ENCODE peak calls at places on chromosomes 3 and 15, in five cellular contexts. R, I, Y, Z and S are unnamed samples.

GRCh38 chr3:194255252-194256039 is 95.7 kb downstream of the CPN2 start:
- DNase-seq in R (no peak), Y (no peak), I (no peak), Z (no peak), S (peak)

GRCh38 chr3:57557088-57557537 is 1.0 kb downstream of the PDE12 start:
- DNase-seq in I (no peak), Z (no peak), Y (peak), R (peak), S (peak)

GRCh38 chr15:91263632-91264477 is 163.8 kb downstream of the SV2B start:
- DNase-seq in R (peak), I (peak), Y (peak), Z (no peak), S (no peak)

GRCh38 chr3:156448300-156448699 is 106.6 kb downstream of the SSR3 start:
- DNase-seq in I (no peak), Y (peak), Z (no peak), R (peak), S (peak)

GRCh38 chr15:42832577-42832976 is 88.0 kb downstream of the TTBK2 start:
- DNase-seq in Z (no peak), R (peak), I (no peak), Y (peak), S (peak)

GRCh38 chr3:184635774-184636173 is 74.2 kb downstream of the EPHB3 start:
- DNase-seq in I (no peak), R (no peak), Y (no peak), Z (no peak), S (no peak)

GRCh38 chr3:178561239-178561638 is 25.0 kb downstream of the KCNMB2 start:
- DNase-seq in Y (no peak), R (no peak), Z (no peak), I (no peak), S (no peak)

GRCh38 chr3:122688996-122689395 is 8.4 kb downstream of the PARP14 start:
- DNase-seq in Y (peak), R (peak), I (no peak), Z (no peak), S (no peak)

GRCh38 chr3:13544293-13544831 is 4.6 kb upstream of the FBLN2 start:
- DNase-seq in Z (no peak), R (peak), I (no peak), Y (peak), S (no peak)

GRCh38 chr3:43692085-43692484 is 1.3 kb downstream of the ABHD5 start:
- DNase-seq in Y (no peak), R (peak), I (no peak), Z (no peak), S (no peak)

GRCh38 chr15:58362262-58362922 is 69.4 kb upstream of the LIPC start:
- DNase-seq in I (no peak), R (no peak), Z (no peak), Y (no peak), S (no peak)

GRCh38 chr15:61016087-61016486 is 213.0 kb downstream of the RORA start:
- DNase-seq in R (no peak), I (no peak), Y (no peak), Z (no peak), S (no peak)

GRCh38 chr15:63347074-63347859 is 34.4 kb downstream of the CA12 start:
- DNase-seq in Z (no peak), R (no peak), I (no peak), Y (peak), S (no peak)

GRCh38 chr3:135456182-135456790 is 509.2 kb upstream of the PPP2R3A start:
- DNase-seq in Z (peak), Y (no peak), I (no peak), R (no peak), S (no peak)

GRCh38 chr3:121988146-121988545 is 33.9 kb downstream of the ILDR1 start:
- DNase-seq in I (no peak), Z (no peak), R (peak), Y (peak), S (no peak)

GRCh38 chr15:46452297-46452820 is 817.5 kb downstream of the SQOR start:
- DNase-seq in Y (no peak), I (no peak), Z (no peak), R (no peak), S (no peak)

GRCh38 chr3:55720614-55721013 is 233.5 kb upstream of the WNT5A start:
- DNase-seq in Z (no peak), R (peak), I (no peak), Y (peak), S (no peak)

GRCh38 chr15:85748176-85748575 is 46.5 kb downstream of the KLHL25 start:
- DNase-seq in Y (no peak), Z (no peak), I (peak), R (no peak), S (no peak)

GRCh38 chr15:90640862-90641261 is 76.3 kb upstream of the BLM start:
- DNase-seq in Y (no peak), Z (no peak), I (no peak), R (no peak), S (no peak)

GRCh38 chr3:124745092-124745491 is 14.8 kb downstream of the UMPS start:
- DNase-seq in Y (no peak), Z (no peak), I (no peak), R (peak), S (no peak)

GRCh38 chr3:45226206-45226915 is at the start of gene TMEM158:
- DNase-seq in Z (no peak), R (peak), I (no peak), Y (peak), S (peak)

GRCh38 chr15:60507596-60508424 is 28.9 kb upstream of the ICE2 start:
- DNase-seq in Z (no peak), I (no peak), Y (peak), R (peak), S (peak)

GRCh38 chr3:141103067-141103466 is 51.9 kb downstream of the SPSB4 start:
- DNase-seq in Z (no peak), R (no peak), I (no peak), Y (no peak), S (no peak)

GRCh38 chr3:184257083-184257915 is 4.1 kb downstream of the CAMK2N2 start:
- DNase-seq in Z (no peak), R (no peak), I (no peak), Y (no peak), S (no peak)

GRCh38 chr3:9362731-9363530 is at the start of gene THUMPD3:
- DNase-seq in Y (peak), I (peak), Z (peak), R (peak), S (peak)

GRCh38 chr15:96363692-96364091 is 33.2 kb downstream of the NR2F2 start:
- DNase-seq in I (no peak), R (no peak), Y (no peak), Z (no peak), S (no peak)

GRCh38 chr3:68793750-68794149 is 138.6 kb downstream of the TAFA4 start:
- DNase-seq in Y (no peak), Z (no peak), R (peak), I (no peak), S (no peak)

GRCh38 chr3:102200126-102200525 is 234.7 kb upstream of the ZPLD1 start:
- DNase-seq in Y (peak), I (no peak), Z (no peak), R (peak), S (no peak)

GRCh38 chr3:148884261-148884660 is 19.2 kb downstream of the CPA3 start:
- DNase-seq in R (peak), I (no peak), Z (no peak), Y (peak), S (peak)

GRCh38 chr3:32177702-32178198 is 60.7 kb upstream of the CMTM8 start:
- DNase-seq in Z (peak), R (peak), I (no peak), Y (peak), S (peak)

GRCh38 chr3:38655708-38656300 is 6.3 kb upstream of the SCN5A start:
- DNase-seq in Y (peak), R (peak), Z (no peak), I (no peak), S (peak)

GRCh38 chr3:168197162-168197561 is 101.4 kb upstream of the GOLIM4 start:
- DNase-seq in Z (no peak), R (peak), I (no peak), Y (no peak), S (no peak)

GRCh38 chr3:131353016-131353877 is 28.3 kb upstream of the NUDT16 start:
- DNase-seq in Y (peak), I (no peak), Z (no peak), R (no peak), S (no peak)

GRCh38 chr15:84400820-84401219 is 165.2 kb downstream of the GOLGA6L4 start:
- DNase-seq in R (no peak), Z (no peak), Y (no peak), I (peak), S (no peak)